ENCODE peak calls at places on chromosome 20, in four cellular contexts. One of them, this sample, is unnamed.

GRCh38 chr20:46572181-46572580 is 21.7 kb upstream of the OCSTAMP start:
- DNase-seq in body of pancreas: peak
- DNase-seq in RWPE1: no peak
- DNase-seq in choroid plexus epithelial cell: no peak
- DNase-seq in this sample: no peak

GRCh38 chr20:3340443-3340842 is 67.0 kb downstream of the DNAAF9 start:
- DNase-seq in choroid plexus epithelial cell: no peak
- DNase-seq in RWPE1: no peak
- DNase-seq in body of pancreas: peak
- DNase-seq in this sample: peak

GRCh38 chr20:35451295-35451694 is 4.1 kb upstream of the CEP250 start:
- DNase-seq in RWPE1: peak
- DNase-seq in choroid plexus epithelial cell: no peak
- DNase-seq in body of pancreas: no peak
- DNase-seq in this sample: no peak

GRCh38 chr20:19022791-19023448 is 189.5 kb upstream of the SLC24A3 start:
- DNase-seq in choroid plexus epithelial cell: no peak
- DNase-seq in RWPE1: no peak
- DNase-seq in body of pancreas: no peak
- DNase-seq in this sample: no peak

GRCh38 chr20:56414842-56415765 is 3.0 kb downstream of the CASS4 start:
- DNase-seq in choroid plexus epithelial cell: peak
- DNase-seq in RWPE1: no peak
- DNase-seq in body of pancreas: no peak
- DNase-seq in this sample: peak

GRCh38 chr20:12838261-12838866 is 170.4 kb upstream of the SPTLC3 start:
- DNase-seq in RWPE1: no peak
- DNase-seq in choroid plexus epithelial cell: no peak
- DNase-seq in body of pancreas: no peak
- DNase-seq in this sample: no peak

GRCh38 chr20:58883243-58883691 is 30.8 kb downstream of the GNAS start:
- DNase-seq in body of pancreas: no peak
- DNase-seq in choroid plexus epithelial cell: peak
- DNase-seq in RWPE1: no peak
- DNase-seq in this sample: peak

GRCh38 chr20:50027611-50028105 is 44.9 kb downstream of the SNAI1 start:
- DNase-seq in RWPE1: peak
- DNase-seq in choroid plexus epithelial cell: peak
- DNase-seq in body of pancreas: peak
- DNase-seq in this sample: peak

GRCh38 chr20:59514554-59514953 is 89.8 kb upstream of the PHACTR3 start:
- DNase-seq in choroid plexus epithelial cell: no peak
- DNase-seq in body of pancreas: no peak
- DNase-seq in RWPE1: no peak
- DNase-seq in this sample: no peak

GRCh38 chr20:58670659-58671058 is 19.6 kb downstream of the STX16 start:
- DNase-seq in choroid plexus epithelial cell: no peak
- DNase-seq in RWPE1: no peak
- DNase-seq in body of pancreas: no peak
- DNase-seq in this sample: no peak

GRCh38 chr20:22106308-22106938 is 401.0 kb downstream of the PAX1 start:
- DNase-seq in RWPE1: peak
- DNase-seq in choroid plexus epithelial cell: peak
- DNase-seq in body of pancreas: no peak
- DNase-seq in this sample: no peak

GRCh38 chr20:59147197-59147596 is 16.4 kb upstream of the ZNF831 start:
- DNase-seq in body of pancreas: no peak
- DNase-seq in choroid plexus epithelial cell: no peak
- DNase-seq in RWPE1: no peak
- DNase-seq in this sample: no peak

GRCh38 chr20:40547492-40548129 is 141.4 kb downstream of the MAFB start:
- DNase-seq in body of pancreas: no peak
- DNase-seq in choroid plexus epithelial cell: no peak
- DNase-seq in RWPE1: no peak
- DNase-seq in this sample: no peak

GRCh38 chr20:17624070-17624469 is 54.2 kb downstream of the DSTN start:
- DNase-seq in RWPE1: no peak
- DNase-seq in body of pancreas: peak
- DNase-seq in choroid plexus epithelial cell: no peak
- DNase-seq in this sample: no peak

GRCh38 chr20:56924976-56925695 is 296.0 kb downstream of the TFAP2C start:
- DNase-seq in choroid plexus epithelial cell: no peak
- DNase-seq in RWPE1: no peak
- DNase-seq in body of pancreas: peak
- DNase-seq in this sample: no peak

GRCh38 chr20:14583413-14583812 is 246.0 kb upstream of the FLRT3 start:
- DNase-seq in RWPE1: peak
- DNase-seq in choroid plexus epithelial cell: no peak
- DNase-seq in body of pancreas: no peak
- DNase-seq in this sample: no peak

GRCh38 chr20:38270869-38271608 is 10.5 kb upstream of the KIAA1755 start:
- DNase-seq in RWPE1: peak
- DNase-seq in body of pancreas: no peak
- DNase-seq in choroid plexus epithelial cell: peak
- DNase-seq in this sample: peak

GRCh38 chr20:3364323-3365013 is 43.0 kb downstream of the DNAAF9 start:
- DNase-seq in choroid plexus epithelial cell: no peak
- DNase-seq in body of pancreas: no peak
- DNase-seq in RWPE1: no peak
- DNase-seq in this sample: no peak

GRCh38 chr20:297925-298754 is 770 bp downstream of the ZCCHC3 start:
- DNase-seq in RWPE1: peak
- DNase-seq in choroid plexus epithelial cell: peak
- DNase-seq in body of pancreas: peak
- DNase-seq in this sample: no peak

GRCh38 chr20:37042986-37043972 is 52.5 kb downstream of the RBL1 start:
- DNase-seq in choroid plexus epithelial cell: no peak
- DNase-seq in RWPE1: no peak
- DNase-seq in body of pancreas: no peak
- DNase-seq in this sample: no peak

GRCh38 chr20:21767739-21768223 is 62.3 kb downstream of the PAX1 start:
- DNase-seq in choroid plexus epithelial cell: no peak
- DNase-seq in RWPE1: no peak
- DNase-seq in body of pancreas: peak
- DNase-seq in this sample: no peak

GRCh38 chr20:13700761-13701160 is 62.0 kb upstream of the TASP1 start:
- DNase-seq in body of pancreas: no peak
- DNase-seq in choroid plexus epithelial cell: no peak
- DNase-seq in RWPE1: no peak
- DNase-seq in this sample: no peak

GRCh38 chr20:44405246-44405645 is 49.7 kb downstream of the HNF4A start:
- DNase-seq in choroid plexus epithelial cell: no peak
- DNase-seq in body of pancreas: no peak
- DNase-seq in RWPE1: no peak
- DNase-seq in this sample: no peak

GRCh38 chr20:1376007-1376406 is 16.8 kb downstream of the FKBP1A start:
- DNase-seq in body of pancreas: no peak
- DNase-seq in choroid plexus epithelial cell: no peak
- DNase-seq in RWPE1: no peak
- DNase-seq in this sample: no peak

GRCh38 chr20:50572922-50573777 is 63.0 kb downstream of the PTPN1 start:
- DNase-seq in choroid plexus epithelial cell: peak
- DNase-seq in body of pancreas: no peak
- DNase-seq in RWPE1: no peak
- DNase-seq in this sample: peak

GRCh38 chr20:51750037-51750769 is 18.0 kb downstream of the ATP9A start:
- DNase-seq in RWPE1: peak
- DNase-seq in body of pancreas: peak
- DNase-seq in choroid plexus epithelial cell: peak
- DNase-seq in this sample: peak

GRCh38 chr20:35303735-35304431 is 11.7 kb upstream of the FAM83C start:
- DNase-seq in body of pancreas: peak
- DNase-seq in RWPE1: peak
- DNase-seq in choroid plexus epithelial cell: peak
- DNase-seq in this sample: no peak

GRCh38 chr20:40203032-40203431 is 486.0 kb downstream of the MAFB start:
- DNase-seq in RWPE1: no peak
- DNase-seq in choroid plexus epithelial cell: no peak
- DNase-seq in body of pancreas: no peak
- DNase-seq in this sample: no peak

GRCh38 chr20:36378686-36379085 is 72.5 kb downstream of the DLGAP4 start:
- DNase-seq in body of pancreas: no peak
- DNase-seq in choroid plexus epithelial cell: no peak
- DNase-seq in RWPE1: no peak
- DNase-seq in this sample: no peak

GRCh38 chr20:14562976-14563375 is 225.6 kb upstream of the FLRT3 start:
- DNase-seq in RWPE1: no peak
- DNase-seq in choroid plexus epithelial cell: no peak
- DNase-seq in body of pancreas: no peak
- DNase-seq in this sample: no peak

GRCh38 chr20:10595985-10596384 is 77.8 kb downstream of the JAG1 start:
- DNase-seq in RWPE1: no peak
- DNase-seq in body of pancreas: no peak
- DNase-seq in choroid plexus epithelial cell: no peak
- DNase-seq in this sample: no peak

GRCh38 chr20:42705550-42705949 is 484.2 kb downstream of the PTPRT start:
- DNase-seq in body of pancreas: no peak
- DNase-seq in choroid plexus epithelial cell: no peak
- DNase-seq in RWPE1: no peak
- DNase-seq in this sample: no peak

GRCh38 chr20:41047975-41048305 is 19.3 kb downstream of the TOP1 start:
- DNase-seq in RWPE1: peak
- DNase-seq in choroid plexus epithelial cell: peak
- DNase-seq in body of pancreas: no peak
- DNase-seq in this sample: no peak

GRCh38 chr20:45576995-45577394 is 2.1 kb downstream of the WFDC8 start:
- DNase-seq in RWPE1: no peak
- DNase-seq in choroid plexus epithelial cell: peak
- DNase-seq in body of pancreas: no peak
- DNase-seq in this sample: no peak

GRCh38 chr20:2470051-2470431 is 548 bp downstream of the SNRPB start:
- DNase-seq in body of pancreas: peak
- DNase-seq in RWPE1: peak
- DNase-seq in choroid plexus epithelial cell: peak
- DNase-seq in this sample: no peak

GRCh38 chr20:59955131-59955796 is 3.0 kb upstream of the CDH26 start:
- DNase-seq in choroid plexus epithelial cell: peak
- DNase-seq in RWPE1: peak
- DNase-seq in body of pancreas: no peak
- DNase-seq in this sample: no peak

GRCh38 chr20:59413326-59413865 is 113.0 kb downstream of the EDN3 start:
- DNase-seq in choroid plexus epithelial cell: no peak
- DNase-seq in RWPE1: no peak
- DNase-seq in body of pancreas: no peak
- DNase-seq in this sample: no peak

GRCh38 chr20:2507875-2508630 is 662 bp downstream of the ZNF343 start:
- DNase-seq in choroid plexus epithelial cell: peak
- DNase-seq in RWPE1: peak
- DNase-seq in body of pancreas: peak
- DNase-seq in this sample: no peak

GRCh38 chr20:4613718-4614620 is 107.7 kb upstream of the PRND start:
- DNase-seq in RWPE1: peak
- DNase-seq in body of pancreas: peak
- DNase-seq in choroid plexus epithelial cell: peak
- DNase-seq in this sample: no peak
- TF ChIP-seq CTCF in RWPE1: peak
- TF ChIP-seq CTCF in body of pancreas: peak
- TF ChIP-seq CTCF in choroid plexus epithelial cell: peak
- TF ChIP-seq CTCF in this sample: peak

GRCh38 chr20:61724376-61724775 is 341.3 kb downstream of the TAF4 start:
- DNase-seq in RWPE1: no peak
- DNase-seq in body of pancreas: no peak
- DNase-seq in choroid plexus epithelial cell: peak
- DNase-seq in this sample: no peak
- TF ChIP-seq CTCF in RWPE1: no peak
- TF ChIP-seq CTCF in body of pancreas: no peak
- TF ChIP-seq CTCF in choroid plexus epithelial cell: peak
- TF ChIP-seq CTCF in this sample: peak

GRCh38 chr20:25065625-25066338 is 7.8 kb upstream of the ACSS1 start:
- DNase-seq in RWPE1: peak
- DNase-seq in choroid plexus epithelial cell: peak
- DNase-seq in body of pancreas: peak
- DNase-seq in this sample: peak
- TF ChIP-seq CTCF in RWPE1: peak
- TF ChIP-seq CTCF in choroid plexus epithelial cell: peak
- TF ChIP-seq CTCF in body of pancreas: peak
- TF ChIP-seq CTCF in this sample: peak

GRCh38 chr20:63172726-63173125 is 43.2 kb downstream of the YTHDF1 start:
- DNase-seq in RWPE1: no peak
- DNase-seq in body of pancreas: no peak
- DNase-seq in choroid plexus epithelial cell: no peak
- DNase-seq in this sample: no peak
- TF ChIP-seq CTCF in RWPE1: no peak
- TF ChIP-seq CTCF in body of pancreas: no peak
- TF ChIP-seq CTCF in choroid plexus epithelial cell: peak
- TF ChIP-seq CTCF in this sample: no peak

DNA sequence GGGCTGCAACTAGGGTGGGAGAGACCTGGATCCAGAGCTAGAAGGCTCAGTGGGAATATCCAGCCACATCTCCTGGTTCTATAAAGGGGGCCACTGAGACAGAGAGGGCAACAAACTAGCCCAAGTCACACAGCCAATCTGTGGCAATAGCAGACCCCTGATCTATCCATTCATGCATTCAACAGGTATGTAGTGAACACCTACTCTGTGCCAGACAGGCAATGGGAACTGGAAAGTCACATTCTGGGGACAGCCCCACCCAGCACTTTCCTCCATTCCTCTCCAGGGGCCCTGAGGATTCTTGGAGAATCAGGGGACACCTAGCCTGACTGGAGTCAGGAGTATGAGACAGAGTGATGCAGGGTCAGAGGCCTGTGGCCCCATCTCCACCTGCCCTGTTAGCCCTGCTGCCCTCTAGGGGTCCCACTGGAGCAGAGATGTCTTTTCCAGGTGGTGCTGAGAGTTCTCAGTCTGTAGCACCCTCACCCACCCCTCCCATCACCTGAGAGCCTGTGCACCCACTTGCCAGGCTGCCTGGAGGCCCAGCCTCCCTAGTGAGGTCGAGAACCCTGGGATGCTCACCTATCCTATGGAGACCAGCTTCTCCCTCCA is 13.6 kb downstream of the BPIFA2 start:
- DNase-seq in body of pancreas: no peak
- DNase-seq in choroid plexus epithelial cell: no peak
- DNase-seq in RWPE1: no peak
- DNase-seq in this sample: no peak
- TF ChIP-seq CTCF in body of pancreas: no peak
- TF ChIP-seq CTCF in choroid plexus epithelial cell: no peak
- TF ChIP-seq CTCF in RWPE1: no peak
- TF ChIP-seq CTCF in this sample: no peak

This sample was measured in AG09319.